ENCODE peak calls at places on chromosome 15, in four cellular contexts. One of them, this sample, is unnamed.

GRCh38 chr15:47622058-47622457 is 95.2 kb upstream of the SEMA6D start:
- DNase-seq in DMS153: no peak
- DNase-seq in neural progenitor cell: no peak
- DNase-seq in NT2/D1: no peak
- DNase-seq in this sample: no peak

GRCh38 chr15:99969261-99969960 is 236.2 kb upstream of the LYSMD4 start:
- DNase-seq in DMS153: no peak
- DNase-seq in NT2/D1: no peak
- DNase-seq in neural progenitor cell: no peak
- DNase-seq in this sample: no peak

GRCh38 chr15:47196057-47196456 is 521.2 kb upstream of the SEMA6D start:
- DNase-seq in NT2/D1: peak; percentile 66
- DNase-seq in DMS153: peak; percentile 77
- DNase-seq in neural progenitor cell: peak; percentile 93
- DNase-seq in this sample: peak; percentile 13

GRCh38 chr15:79025802-79026201 is 64.8 kb downstream of the RASGRF1 start:
- DNase-seq in neural progenitor cell: no peak
- DNase-seq in NT2/D1: no peak
- DNase-seq in DMS153: no peak
- DNase-seq in this sample: no peak

GRCh38 chr15:33454996-33455395 is 144.2 kb downstream of the RYR3 start:
- DNase-seq in neural progenitor cell: no peak
- DNase-seq in DMS153: no peak
- DNase-seq in NT2/D1: no peak
- DNase-seq in this sample: no peak

GRCh38 chr15:97124790-97125189 is 794.3 kb downstream of the NR2F2 start:
- DNase-seq in NT2/D1: no peak
- DNase-seq in neural progenitor cell: no peak
- DNase-seq in DMS153: no peak
- DNase-seq in this sample: no peak

GRCh38 chr15:41561104-41561776 is 2.2 kb downstream of the TYRO3 start:
- DNase-seq in NT2/D1: no peak
- DNase-seq in DMS153: no peak
- DNase-seq in neural progenitor cell: peak; percentile 16
- DNase-seq in this sample: no peak

GRCh38 chr15:40333922-40334492 is 6.7 kb downstream of the CCDC9B start:
- DNase-seq in neural progenitor cell: no peak
- DNase-seq in NT2/D1: no peak
- DNase-seq in DMS153: no peak
- DNase-seq in this sample: no peak

GRCh38 chr15:90101130-90101968 is 919 bp downstream of the IDH2 start:
- DNase-seq in NT2/D1: no peak
- DNase-seq in neural progenitor cell: peak; percentile 96
- DNase-seq in DMS153: no peak
- DNase-seq in this sample: no peak

GRCh38 chr15:69474291-69474690 is 21.7 kb downstream of the RPLP1 start:
- DNase-seq in neural progenitor cell: no peak
- DNase-seq in DMS153: no peak
- DNase-seq in NT2/D1: no peak
- DNase-seq in this sample: no peak

This sample was measured in GM12878.